ENCODE peak calls at places on chromosomes 12 and 14, in four cellular contexts. Y is CD4-positive, CD25-positive, alpha-beta regulatory T cell; O is effector memory CD4-positive, alpha-beta T cell; P is substantia nigra. D is an unnamed sample.

GRCh38 chr14:105861985-105862465 is 335.6 kb downstream of the TMEM121 start:
- DNase-seq in Y (peak), O (no peak), P (no peak), D (peak)

GRCh38 chr14:51182166-51182565 is 57.9 kb upstream of the TMX1 start:
- DNase-seq in Y (no peak), O (no peak), P (peak), D (no peak)

GRCh38 chr12:106588771-106589170 is 6.0 kb downstream of the RFX4 start:
- DNase-seq in Y (no peak), O (no peak), P (no peak), D (no peak)

GRCh38 chr12:45234134-45234865 is 18.4 kb downstream of the ANO6 start:
- DNase-seq in Y (no peak), O (no peak), P (no peak), D (no peak)

GRCh38 chr14:75252254-75252837 is 26.3 kb upstream of the FOS start:
- DNase-seq in Y (no peak), O (no peak), P (no peak), D (no peak)

GRCh38 chr14:63468273-63468672 is 74.9 kb downstream of the PPP2R5E start:
- DNase-seq in Y (peak), O (no peak), P (no peak), D (no peak)

GRCh38 chr12:111645433-111645832 is 40.3 kb downstream of the BRAP start:
- DNase-seq in Y (no peak), O (no peak), P (no peak), D (no peak)

GRCh38 chr14:34693228-34693939 is 21.0 kb downstream of the CFL2 start:
- DNase-seq in Y (peak), O (no peak), P (peak), D (no peak)

GRCh38 chr12:25712169-25712568 is 159.1 kb upstream of the LMNTD1 start:
- DNase-seq in Y (peak), O (no peak), P (no peak), D (no peak)

GRCh38 chr12:116381744-116382455 is 104.4 kb upstream of the MED13L start:
- DNase-seq in Y (no peak), O (no peak), P (no peak), D (no peak)

GRCh38 chr12:76685246-76685678 is 78.7 kb upstream of the ZDHHC17 start:
- DNase-seq in Y (no peak), O (no peak), P (peak), D (no peak)

GRCh38 chr14:72679591-72680151 is 214.2 kb downstream of the DPF3 start:
- DNase-seq in Y (no peak), O (no peak), P (peak), D (no peak)

GRCh38 chr12:130768120-130768519 is 52.0 kb upstream of the RIMBP2 start:
- DNase-seq in Y (no peak), O (no peak), P (no peak), D (no peak)

GRCh38 chr12:49121047-49121696 is 10.0 kb downstream of the TUBA1B start:
- DNase-seq in Y (no peak), O (no peak), P (peak), D (no peak)

GRCh38 chr12:51351913-51352532 is 5.5 kb upstream of the CELA1 start:
- DNase-seq in Y (peak), O (peak), P (peak), D (peak)

GRCh38 chr14:70002589-70003240 is 123.5 kb downstream of the SMOC1 start:
- DNase-seq in Y (no peak), O (no peak), P (no peak), D (no peak)

GRCh38 chr12:125936502-125936901 is 871.3 kb downstream of the AACS start:
- DNase-seq in Y (no peak), O (no peak), P (no peak), D (no peak)

D was measured in naive B cell.